ENCODE peak calls at places on chromosomes 2 and 18, in four cellular contexts. One of them, this sample, is unnamed.
A peak's percentile ranks its signal among the peaks of the same experiment; 100 is the strongest.

GRCh38 chr18:49562481-49563129 is 748 bp downstream of the LIPG start:
- DNase-seq in fibroblast of lung: peak; percentile 45
- DNase-seq in heart left ventricle: no peak
- DNase-seq in OCI-LY7: no peak
- DNase-seq in this sample: no peak

GRCh38 chr2:195533771-195534642 is 123.0 kb upstream of the SLC39A10 start:
- DNase-seq in fibroblast of lung: peak; percentile 96
- DNase-seq in heart left ventricle: peak; percentile 69
- DNase-seq in OCI-LY7: peak; percentile 39
- DNase-seq in this sample: no peak

GRCh38 chr2:213021971-213022899 is 129.2 kb downstream of the IKZF2 start:
- DNase-seq in fibroblast of lung: peak; percentile 90
- DNase-seq in heart left ventricle: no peak
- DNase-seq in OCI-LY7: no peak
- DNase-seq in this sample: peak; percentile 28

GRCh38 chr2:31151501-31151900 is 13.3 kb upstream of the GALNT14 start:
- DNase-seq in fibroblast of lung: no peak
- DNase-seq in heart left ventricle: no peak
- DNase-seq in OCI-LY7: no peak
- DNase-seq in this sample: no peak

GRCh38 chr2:240465268-240465764 is 29.9 kb downstream of the GPC1 start:
- DNase-seq in fibroblast of lung: no peak
- DNase-seq in heart left ventricle: peak; percentile 46
- DNase-seq in OCI-LY7: no peak
- DNase-seq in this sample: no peak

GRCh38 chr18:3012306-3012919 is 531 bp downstream of the LPIN2 start:
- DNase-seq in fibroblast of lung: peak; percentile 40
- DNase-seq in heart left ventricle: peak; percentile 78
- DNase-seq in OCI-LY7: peak; percentile 49
- DNase-seq in this sample: peak; percentile 56

GRCh38 chr2:41068740-41069139 is 616.9 kb upstream of the SLC8A1 start:
- DNase-seq in fibroblast of lung: no peak
- DNase-seq in heart left ventricle: no peak
- DNase-seq in OCI-LY7: no peak
- DNase-seq in this sample: no peak

GRCh38 chr2:29616569-29616968 is 304.8 kb downstream of the ALK start:
- DNase-seq in fibroblast of lung: no peak
- DNase-seq in heart left ventricle: no peak
- DNase-seq in OCI-LY7: no peak
- DNase-seq in this sample: no peak

GRCh38 chr18:1050012-1050657 is 145.5 kb downstream of the ADCYAP1 start:
- DNase-seq in fibroblast of lung: peak; percentile 44
- DNase-seq in heart left ventricle: no peak
- DNase-seq in OCI-LY7: no peak
- DNase-seq in this sample: no peak

GRCh38 chr2:67006373-67006960 is 390.7 kb upstream of the ETAA1 start:
- DNase-seq in fibroblast of lung: no peak
- DNase-seq in heart left ventricle: no peak
- DNase-seq in OCI-LY7: no peak
- DNase-seq in this sample: no peak

GRCh38 chr18:74493689-74494088 is 2.5 kb upstream of the CNDP2 start:
- DNase-seq in fibroblast of lung: peak; percentile 67
- DNase-seq in heart left ventricle: no peak
- DNase-seq in OCI-LY7: peak; percentile 63
- DNase-seq in this sample: peak; percentile 44

GRCh38 chr2:109324859-109325258 is 195.9 kb downstream of the SH3RF3 start:
- DNase-seq in fibroblast of lung: peak; percentile 97
- DNase-seq in heart left ventricle: no peak
- DNase-seq in OCI-LY7: no peak
- DNase-seq in this sample: no peak

GRCh38 chr2:64700133-64700809 is 46.6 kb upstream of the SERTAD2 start:
- DNase-seq in fibroblast of lung: no peak
- DNase-seq in heart left ventricle: no peak
- DNase-seq in OCI-LY7: no peak
- DNase-seq in this sample: peak; percentile 43

GRCh38 chr18:77249583-77250500 is at the start of gene GALR1:
- DNase-seq in fibroblast of lung: peak; percentile 6
- DNase-seq in heart left ventricle: no peak
- DNase-seq in OCI-LY7: no peak
- DNase-seq in this sample: peak; percentile 28

GRCh38 chr2:70671059-70671685 is 96.8 kb downstream of the ADD2 start:
- DNase-seq in fibroblast of lung: peak; percentile 24
- DNase-seq in heart left ventricle: no peak
- DNase-seq in OCI-LY7: no peak
- DNase-seq in this sample: no peak

GRCh38 chr2:69685321-69686048 is 41.9 kb upstream of the AAK1 start:
- DNase-seq in fibroblast of lung: peak; percentile 76
- DNase-seq in heart left ventricle: no peak
- DNase-seq in OCI-LY7: no peak
- DNase-seq in this sample: no peak

GRCh38 chr2:122639721-122640120 is 884.3 kb downstream of the TSN start:
- DNase-seq in fibroblast of lung: no peak
- DNase-seq in heart left ventricle: no peak
- DNase-seq in OCI-LY7: no peak
- DNase-seq in this sample: no peak

GRCh38 chr18:79921984-79922965 is 29.2 kb downstream of the SLC66A2 start:
- DNase-seq in fibroblast of lung: no peak
- DNase-seq in heart left ventricle: no peak
- DNase-seq in OCI-LY7: no peak
- DNase-seq in this sample: no peak

GRCh38 chr2:36404754-36405153 is 49.2 kb downstream of the CRIM1 start:
- DNase-seq in fibroblast of lung: no peak
- DNase-seq in heart left ventricle: no peak
- DNase-seq in OCI-LY7: peak; percentile 59
- DNase-seq in this sample: no peak

GRCh38 chr2:128323501-128323931 is 4.8 kb upstream of the HS6ST1 start:
- DNase-seq in fibroblast of lung: no peak
- DNase-seq in heart left ventricle: peak; percentile 23
- DNase-seq in OCI-LY7: no peak
- DNase-seq in this sample: peak; percentile 29

GRCh38 chr2:164839914-164840457 is 1.6 kb downstream of the COBLL1 start:
- DNase-seq in fibroblast of lung: peak; percentile 56
- DNase-seq in heart left ventricle: no peak
- DNase-seq in OCI-LY7: no peak
- DNase-seq in this sample: no peak

GRCh38 chr2:172596776-172597175 is 40.9 kb downstream of the PDK1 start:
- DNase-seq in fibroblast of lung: no peak
- DNase-seq in heart left ventricle: no peak
- DNase-seq in OCI-LY7: peak; percentile 49
- DNase-seq in this sample: no peak
- TF ChIP-seq CTCF in fibroblast of lung: no peak
- TF ChIP-seq CTCF in heart left ventricle: no peak
- TF ChIP-seq CTCF in OCI-LY7: no peak
- TF ChIP-seq CTCF in this sample: no peak

DNA sequence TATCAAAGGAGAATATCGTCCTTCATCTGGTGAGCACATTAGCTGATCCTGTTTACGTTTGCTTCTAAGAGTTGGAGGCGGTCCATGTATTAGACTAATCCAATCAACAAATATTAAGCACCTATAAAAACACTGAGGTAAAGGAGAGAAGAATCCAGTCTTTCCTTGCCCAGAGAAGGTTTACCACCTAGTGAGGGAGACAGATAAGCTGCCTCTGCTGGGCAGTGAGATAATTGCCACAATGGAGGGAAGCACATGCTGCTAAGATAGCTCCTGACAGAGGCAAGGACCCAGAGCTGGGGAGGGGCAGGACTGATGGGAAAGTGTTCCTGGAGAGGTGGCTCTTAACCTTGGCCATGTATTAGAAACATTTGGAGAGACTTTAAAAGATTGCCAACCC is 36.7 kb upstream of the ST8SIA5 start:
- DNase-seq in fibroblast of lung: no peak
- DNase-seq in heart left ventricle: no peak
- DNase-seq in OCI-LY7: peak; percentile 1
- DNase-seq in this sample: no peak
- TF ChIP-seq CTCF in fibroblast of lung: no peak
- TF ChIP-seq CTCF in heart left ventricle: no peak
- TF ChIP-seq CTCF in OCI-LY7: peak; percentile 29
- TF ChIP-seq CTCF in this sample: no peak

GRCh38 chr2:44974064-44974715 is 32.7 kb downstream of the SIX3 start:
- DNase-seq in fibroblast of lung: peak; percentile 32
- DNase-seq in heart left ventricle: no peak
- DNase-seq in OCI-LY7: peak; percentile 63
- DNase-seq in this sample: peak; percentile 27
- TF ChIP-seq CTCF in fibroblast of lung: peak; percentile 55
- TF ChIP-seq CTCF in heart left ventricle: peak; percentile 14
- TF ChIP-seq CTCF in OCI-LY7: peak; percentile 82
- TF ChIP-seq CTCF in this sample: peak; percentile 31

GRCh38 chr2:54666131-54666637 is 57.3 kb upstream of the EML6 start:
- DNase-seq in fibroblast of lung: peak; percentile 78
- DNase-seq in heart left ventricle: no peak
- DNase-seq in OCI-LY7: no peak
- DNase-seq in this sample: no peak

GRCh38 chr2:54664238-54664786 is 59.1 kb upstream of the EML6 start:
- DNase-seq in fibroblast of lung: no peak
- DNase-seq in heart left ventricle: no peak
- DNase-seq in OCI-LY7: no peak
- DNase-seq in this sample: no peak

GRCh38 chr2:54666741-54667639 is 56.5 kb upstream of the EML6 start:
- DNase-seq in fibroblast of lung: peak; percentile 31
- DNase-seq in heart left ventricle: peak; percentile 69
- DNase-seq in OCI-LY7: no peak
- DNase-seq in this sample: no peak

GRCh38 chr2:54663424-54664030 is 59.9 kb upstream of the EML6 start:
- DNase-seq in fibroblast of lung: no peak
- DNase-seq in heart left ventricle: no peak
- DNase-seq in OCI-LY7: no peak
- DNase-seq in this sample: no peak

GRCh38 chr2:54665436-54665856 is 58.0 kb upstream of the EML6 start:
- DNase-seq in fibroblast of lung: peak; percentile 27
- DNase-seq in heart left ventricle: no peak
- DNase-seq in OCI-LY7: peak; percentile 74
- DNase-seq in this sample: peak; percentile 46
- TF ChIP-seq CTCF in fibroblast of lung: peak; percentile 56
- TF ChIP-seq CTCF in heart left ventricle: peak; percentile 42
- TF ChIP-seq CTCF in OCI-LY7: peak; percentile 91
- TF ChIP-seq CTCF in this sample: peak; percentile 60

GRCh38 chr2:217837001-217837491 is 165.7 kb downstream of the TNS1 start:
- DNase-seq in fibroblast of lung: peak; percentile 49
- DNase-seq in heart left ventricle: peak; percentile 83
- DNase-seq in OCI-LY7: no peak
- DNase-seq in this sample: no peak
- TF ChIP-seq CTCF in fibroblast of lung: peak; percentile 21
- TF ChIP-seq CTCF in heart left ventricle: peak; percentile 22
- TF ChIP-seq CTCF in OCI-LY7: no peak
- TF ChIP-seq CTCF in this sample: no peak

GRCh38 chr2:173021939-173022371 is 53.7 kb upstream of the MAP3K20 start:
- DNase-seq in fibroblast of lung: peak; percentile 19
- DNase-seq in heart left ventricle: no peak
- DNase-seq in OCI-LY7: no peak
- DNase-seq in this sample: no peak
- TF ChIP-seq CTCF in fibroblast of lung: peak; percentile 38
- TF ChIP-seq CTCF in heart left ventricle: peak; percentile 34
- TF ChIP-seq CTCF in OCI-LY7: peak; percentile 19
- TF ChIP-seq CTCF in this sample: no peak

GRCh38 chr18:36187138-36187825 is at the start of gene MOCOS:
- DNase-seq in fibroblast of lung: peak; percentile 61
- DNase-seq in heart left ventricle: peak; percentile 87
- DNase-seq in OCI-LY7: no peak
- DNase-seq in this sample: peak; percentile 85

GRCh38 chr18:36187826-36188721 is 777 bp downstream of the MOCOS start:
- DNase-seq in fibroblast of lung: peak; percentile 38
- DNase-seq in heart left ventricle: no peak
- DNase-seq in OCI-LY7: no peak
- DNase-seq in this sample: peak; percentile 42

GRCh38 chr18:36186461-36187137 is 698 bp upstream of the MOCOS start:
- DNase-seq in fibroblast of lung: peak; percentile 44
- DNase-seq in heart left ventricle: peak; percentile 66
- DNase-seq in OCI-LY7: no peak
- DNase-seq in this sample: peak; percentile 55

GRCh38 chr18:36189486-36189885 is 2.2 kb downstream of the MOCOS start:
- DNase-seq in fibroblast of lung: peak; percentile 38
- DNase-seq in heart left ventricle: no peak
- DNase-seq in OCI-LY7: no peak
- DNase-seq in this sample: no peak

DNA sequence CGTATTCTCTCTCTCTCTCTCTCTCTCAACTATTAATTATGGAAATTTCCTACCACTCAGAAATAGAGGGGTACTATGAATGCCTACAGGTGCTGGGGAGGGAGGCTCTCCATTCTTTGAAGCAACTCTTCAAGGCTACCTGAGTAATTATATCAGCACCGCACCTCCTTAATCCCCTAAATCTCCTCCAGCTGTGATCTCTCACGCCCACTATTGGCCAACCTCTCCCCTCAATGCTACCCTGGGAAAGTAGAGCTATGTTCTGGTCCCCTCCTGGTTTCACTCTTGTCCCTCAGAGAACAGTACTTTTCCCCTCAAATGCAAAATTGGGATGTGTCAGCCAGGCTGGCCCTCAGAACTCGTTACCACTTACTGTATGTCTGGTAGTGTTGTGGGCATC is 1.6 kb downstream of the MOCOS start:
- DNase-seq in fibroblast of lung: no peak
- DNase-seq in heart left ventricle: no peak
- DNase-seq in OCI-LY7: no peak
- DNase-seq in this sample: no peak
- TF ChIP-seq CTCF in fibroblast of lung: no peak
- TF ChIP-seq CTCF in heart left ventricle: no peak
- TF ChIP-seq CTCF in OCI-LY7: no peak
- TF ChIP-seq CTCF in this sample: no peak